ENCODE peak calls at places on chromosomes 3 and 15, in seven cellular contexts. E, A, G, C, Y, N and J are unnamed samples.

GRCh38 chr3:171356251-171356650 is 104.0 kb downstream of the TNIK start:
- DNase-seq in E (no peak), A (no peak), G (no peak), C (no peak), Y (no peak), N (no peak), J (no peak)

GRCh38 chr3:126998728-126999127 is 15.8 kb downstream of the PLXNA1 start:
- DNase-seq in E (no peak), A (no peak), G (no peak), C (no peak), Y (no peak), N (no peak), J (no peak)

GRCh38 chr15:96969892-96970710 is 639.6 kb downstream of the NR2F2 start:
- DNase-seq in E (no peak), A (no peak), G (no peak), C (no peak), Y (no peak), N (no peak), J (no peak)

GRCh38 chr3:50525987-50526386 is 22.6 kb upstream of the CACNA2D2 start:
- DNase-seq in E (no peak), A (peak), G (no peak), C (peak), Y (no peak), N (no peak), J (peak)

GRCh38 chr15:45448066-45448510 is 69.7 kb upstream of the GATM start:
- DNase-seq in E (no peak), A (no peak), G (peak), C (no peak), Y (no peak), N (no peak), J (no peak)

GRCh38 chr15:71103102-71103676 is 12.1 kb upstream of the THSD4 start:
- DNase-seq in E (no peak), A (no peak), G (no peak), C (peak), Y (no peak), N (no peak), J (no peak)

GRCh38 chr3:157794771-157795170 is 291.6 kb upstream of the VEPH1 start:
- DNase-seq in E (no peak), A (no peak), G (no peak), C (no peak), Y (no peak), N (no peak), J (no peak)

GRCh38 chr3:107028626-107029025 is 348.6 kb upstream of the CCDC54 start:
- DNase-seq in E (no peak), A (no peak), G (no peak), C (no peak), Y (no peak), N (no peak), J (no peak)

GRCh38 chr15:99507016-99507731 is 58.6 kb upstream of the MEF2A start:
- DNase-seq in E (peak), A (peak), G (no peak), C (no peak), Y (no peak), N (peak), J (no peak)

GRCh38 chr3:58117561-58118305 is 93.0 kb downstream of the DNASE1L3 start:
- DNase-seq in E (peak), A (peak), G (peak), C (no peak), Y (no peak), N (no peak), J (no peak)

GRCh38 chr15:46589088-46589487 is 954.3 kb downstream of the SQOR start:
- DNase-seq in E (no peak), A (no peak), G (no peak), C (no peak), Y (no peak), N (no peak), J (no peak)

GRCh38 chr3:66542153-66542552 is 41.3 kb upstream of the LRIG1 start:
- DNase-seq in E (no peak), A (no peak), G (no peak), C (no peak), Y (no peak), N (no peak), J (no peak)

GRCh38 chr3:127458698-127459097 is 131.8 kb downstream of the TPRA1 start:
- DNase-seq in E (no peak), A (no peak), G (no peak), C (no peak), Y (no peak), N (no peak), J (no peak)

GRCh38 chr3:75341324-75342067 is 322.6 kb upstream of the FRG2C start:
- DNase-seq in E (no peak), A (no peak), G (no peak), C (no peak), Y (peak), N (no peak), J (no peak)

GRCh38 chr15:59997070-59997701 is 6.9 kb upstream of the FOXB1 start:
- DNase-seq in E (no peak), A (no peak), G (no peak), C (no peak), Y (peak), N (no peak), J (no peak)

GRCh38 chr3:24596626-24597025 is 102.0 kb upstream of the THRB start:
- DNase-seq in E (no peak), A (no peak), G (no peak), C (no peak), Y (no peak), N (no peak), J (no peak)

GRCh38 chr3:70358978-70359580 is 46.6 kb upstream of the MDFIC2 start:
- DNase-seq in E (no peak), A (no peak), G (no peak), C (peak), Y (no peak), N (no peak), J (no peak)

GRCh38 chr3:66502267-66502874 is 1.5 kb upstream of the LRIG1 start:
- DNase-seq in E (no peak), A (no peak), G (no peak), C (no peak), Y (no peak), N (no peak), J (no peak)

GRCh38 chr3:104796556-104796955 is 570.2 kb upstream of the ALCAM start:
- DNase-seq in E (no peak), A (no peak), G (no peak), C (no peak), Y (no peak), N (no peak), J (no peak)

GRCh38 chr3:130925628-130926027 is 31.7 kb downstream of the ATP2C1 start:
- DNase-seq in E (no peak), A (no peak), G (no peak), C (no peak), Y (no peak), N (no peak), J (no peak)

GRCh38 chr3:127535901-127536817 is 54.4 kb downstream of the TPRA1 start:
- DNase-seq in E (no peak), A (no peak), G (peak), C (no peak), Y (no peak), N (no peak), J (no peak)

DNA sequence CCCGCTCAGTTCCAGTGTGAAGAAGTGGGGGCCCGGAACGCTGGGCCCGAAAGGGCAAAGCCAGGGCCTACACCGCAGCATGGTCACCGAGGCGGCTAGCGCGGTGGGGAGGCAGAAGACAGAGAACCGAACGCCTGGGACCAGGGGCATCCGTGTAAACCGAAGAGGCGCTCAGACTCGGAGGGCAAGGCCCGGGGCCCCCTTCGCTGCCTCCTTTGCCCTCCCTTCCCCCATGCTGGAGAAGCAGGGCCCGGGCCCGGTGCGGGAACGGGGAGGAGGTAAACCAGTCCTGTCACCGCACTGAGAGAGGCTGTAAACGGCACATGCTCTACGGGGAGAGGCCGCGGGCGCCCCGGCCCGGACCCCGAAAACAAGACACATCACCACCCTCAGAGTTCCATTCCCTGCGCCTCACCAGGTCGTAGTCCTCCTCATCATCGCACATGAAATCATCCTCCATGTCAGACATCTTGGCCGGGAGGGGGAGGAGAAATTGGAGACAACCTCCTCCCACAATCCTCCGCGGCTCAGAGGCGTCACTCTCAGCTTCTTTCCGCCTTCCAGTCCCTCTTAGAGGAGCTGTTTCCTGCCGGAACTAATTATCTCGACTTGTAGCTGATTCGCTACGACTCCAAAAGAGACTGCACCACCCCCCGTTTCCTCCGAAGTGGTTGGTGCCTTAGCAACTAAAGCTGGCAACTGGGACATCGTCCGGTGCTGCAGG is at the start of gene COPS2:
- DNase-seq in E (peak), A (peak), G (peak), C (peak), Y (peak), N (peak), J (peak)
- TF ChIP-seq POLR2A in E (peak), A (peak), G (peak), C (no peak), Y (peak), N (no peak), J (peak)

GRCh38 chr3:136196064-136196400 is at the start of gene MSL2:
- DNase-seq in E (no peak), A (no peak), G (no peak), C (no peak), Y (no peak), N (peak), J (no peak)

GRCh38 chr3:136197159-136197715 is 1.1 kb upstream of the MSL2 start:
- DNase-seq in E (no peak), A (no peak), G (no peak), C (no peak), Y (no peak), N (no peak), J (no peak)

GRCh38 chr3:136195258-136196063 is 674 bp downstream of the MSL2 start:
- DNase-seq in E (peak), A (peak), G (peak), C (peak), Y (no peak), N (peak), J (peak)

GRCh38 chr3:136194409-136195257 is 1.5 kb downstream of the MSL2 start:
- DNase-seq in E (no peak), A (peak), G (peak), C (no peak), Y (no peak), N (no peak), J (no peak)

GRCh38 chr3:136196401-136197158 is 445 bp upstream of the MSL2 start:
- DNase-seq in E (peak), A (peak), G (peak), C (peak), Y (peak), N (peak), J (peak)
- TF ChIP-seq POLR2A in E (peak), A (peak), G (peak), C (peak), Y (peak), N (peak), J (peak)

GRCh38 chr3:154875142-154875541 is 205.0 kb upstream of the MME start:
- DNase-seq in E (no peak), A (no peak), G (no peak), C (no peak), Y (no peak), N (no peak), J (no peak)
- TF ChIP-seq POLR2A in E (no peak), A (no peak), G (no peak), C (no peak), Y (no peak), N (no peak), J (no peak)

GRCh38 chr3:49236226-49236625 is 40.8 kb downstream of the C3orf62 start:
- DNase-seq in E (no peak), A (no peak), G (no peak), C (no peak), Y (no peak), N (no peak), J (no peak)

GRCh38 chr3:49237344-49237743 is 39.7 kb downstream of the C3orf62 start:
- DNase-seq in E (no peak), A (no peak), G (no peak), C (no peak), Y (no peak), N (no peak), J (no peak)

GRCh38 chr3:49238274-49239127 is 38.5 kb downstream of the C3orf62 start:
- DNase-seq in E (peak), A (peak), G (no peak), C (no peak), Y (no peak), N (no peak), J (no peak)
- TF ChIP-seq POLR2A in E (no peak), A (peak), G (no peak), C (no peak), Y (no peak), N (no peak), J (no peak)

DNA sequence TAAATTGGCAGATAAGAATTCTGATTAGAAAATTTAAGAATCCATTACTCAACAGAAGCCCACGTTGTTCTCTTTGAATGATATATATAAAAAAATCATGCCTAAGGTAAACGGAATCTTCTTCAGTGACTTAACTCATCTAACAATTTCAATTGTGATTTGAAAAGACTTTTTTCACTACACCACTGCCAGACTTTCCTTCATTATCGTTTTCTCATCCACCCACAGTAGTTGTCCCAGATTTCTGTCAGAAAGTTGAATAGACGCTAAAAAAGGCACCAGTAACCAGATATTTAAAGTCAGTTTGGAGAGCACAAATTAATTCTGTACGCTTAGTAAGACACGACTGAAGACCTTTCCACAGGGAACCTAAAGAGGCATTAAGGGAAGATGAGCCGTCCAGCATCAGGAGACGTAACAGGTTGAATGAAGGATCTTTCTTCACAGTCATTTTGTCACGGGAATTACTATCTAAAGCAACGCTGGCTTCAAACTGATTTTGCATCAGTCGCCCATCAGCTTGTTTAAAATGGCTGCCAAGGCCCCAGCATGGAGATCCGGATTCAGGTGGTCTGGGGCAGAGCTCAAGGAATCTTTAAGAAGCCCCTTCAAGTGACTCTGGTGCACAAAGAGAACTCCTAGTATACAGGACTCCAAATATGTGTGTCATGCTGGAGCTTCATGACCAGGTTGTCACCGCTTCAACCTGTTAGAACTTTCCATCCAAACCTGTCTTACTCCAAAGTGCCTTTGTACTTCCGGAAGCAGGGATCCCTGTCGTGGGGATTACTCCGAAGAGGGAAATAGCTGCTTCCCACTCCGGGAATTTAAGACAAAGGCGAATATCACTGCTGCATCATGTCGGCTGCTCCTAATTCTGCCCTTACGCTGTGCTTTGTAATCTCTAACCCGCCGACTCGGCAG is 1.2 kb downstream of the HIGD1A start:
- DNase-seq in E (no peak), A (no peak), G (no peak), C (no peak), Y (no peak), N (no peak), J (no peak)
- TF ChIP-seq POLR2A in E (no peak), A (no peak), G (peak), C (no peak), Y (peak), N (no peak), J (no peak)

GRCh38 chr3:15205482-15205933 is 538 bp upstream of the CAPN7 start:
- DNase-seq in E (no peak), A (no peak), G (no peak), C (no peak), Y (no peak), N (no peak), J (no peak)

GRCh38 chr3:15204005-15204404 is 2.0 kb upstream of the CAPN7 start:
- DNase-seq in E (no peak), A (no peak), G (peak), C (no peak), Y (no peak), N (no peak), J (no peak)

GRCh38 chr3:15206662-15207576 is 873 bp downstream of the CAPN7 start:
- DNase-seq in E (peak), A (peak), G (peak), C (no peak), Y (peak), N (peak), J (no peak)

GRCh38 chr3:15207836-15208504 is 1.9 kb downstream of the CAPN7 start:
- DNase-seq in E (no peak), A (no peak), G (no peak), C (no peak), Y (no peak), N (no peak), J (no peak)

GRCh38 chr3:15205934-15206661 is at the start of gene CAPN7:
- DNase-seq in E (peak), A (peak), G (peak), C (peak), Y (peak), N (peak), J (peak)
- TF ChIP-seq POLR2A in E (peak), A (peak), G (peak), C (peak), Y (peak), N (peak), J (peak)